ENCODE peak calls at places on chromosomes 13 and 19, in ten cellular contexts. B, Y, M, A, H, R, Q, P, T and N are unnamed samples.

GRCh38 chr19:45670670-45671453 is 2.8 kb downstream of the GIPR start:
- DNase-seq in T (peak), P (no peak), B (peak), H (no peak), R (peak), Q (no peak), A (peak), Y (peak), M (peak), N (peak)

GRCh38 chr19:20167020-20167644 is at the start of gene ZNF486:
- DNase-seq in Y (peak), M (peak), P (peak), B (peak), Q (peak), T (peak), H (peak), R (peak), A (peak), N (peak)

GRCh38 chr19:38429055-38429810 is 3.2 kb upstream of the RASGRP4 start:
- DNase-seq in R (peak), P (no peak), M (peak), B (no peak), T (peak), Q (no peak), A (no peak), Y (no peak), H (no peak), N (no peak)

GRCh38 chr13:101875717-101876393 is 423.4 kb downstream of the ITGBL1 start:
- DNase-seq in M (peak), R (no peak), P (peak), Y (no peak), Q (no peak), H (peak), A (peak), B (peak), T (no peak), N (peak)

GRCh38 chr19:16586477-16586871 is 14.3 kb upstream of the SLC35E1 start:
- DNase-seq in T (no peak), R (no peak), B (no peak), H (no peak), Y (no peak), P (no peak), M (no peak), A (no peak), Q (no peak), N (no peak)

GRCh38 chr13:50893211-50893852 is 16.3 kb upstream of the RNASEH2B start:
- DNase-seq in B (no peak), T (no peak), P (no peak), Y (no peak), M (peak), Q (no peak), R (no peak), H (no peak), A (peak), N (no peak)

GRCh38 chr13:46593403-46593802 is 40.4 kb downstream of the LRCH1 start:
- DNase-seq in Y (no peak), A (no peak), P (no peak), M (no peak), B (no peak), H (no peak), T (no peak), Q (no peak), R (peak), N (no peak)

GRCh38 chr19:17058236-17058635 is 17.0 kb downstream of the HAUS8 start:
- DNase-seq in P (no peak), B (no peak), H (no peak), T (peak), A (peak), Y (no peak), M (peak), R (no peak), Q (no peak), N (peak)

GRCh38 chr13:49627831-49628652 is at the start of gene ARL11:
- DNase-seq in Q (no peak), M (no peak), R (peak), T (no peak), P (peak), B (peak), A (no peak), Y (peak), H (no peak), N (peak)

GRCh38 chr13:107518292-107518691 is 697.0 kb downstream of the LIG4 start:
- DNase-seq in B (no peak), M (no peak), Y (no peak), A (peak), H (no peak), R (no peak), P (no peak), Q (no peak), T (peak), N (no peak)

GRCh38 chr19:7595466-7596133 is at the start of gene CAMSAP3:
- DNase-seq in A (no peak), P (no peak), M (no peak), B (peak), Y (peak), R (peak), T (peak), Q (no peak), H (no peak), N (peak)

GRCh38 chr13:100130092-100130491 is 41.2 kb downstream of the PCCA start:
- DNase-seq in M (no peak), A (no peak), T (no peak), P (no peak), Y (no peak), B (no peak), Q (no peak), R (no peak), H (no peak), N (peak)

GRCh38 chr13:50437252-50437651 is 406.2 kb downstream of the DLEU7 start:
- DNase-seq in M (no peak), Y (no peak), B (no peak), A (no peak), R (no peak), P (no peak), T (no peak), H (no peak), Q (no peak), N (no peak)

GRCh38 chr19:41447732-41448332 is 4.9 kb downstream of the ERICH4 start:
- DNase-seq in P (no peak), Q (no peak), Y (no peak), B (no peak), M (no peak), R (no peak), A (no peak), H (no peak), T (peak), N (no peak)

GRCh38 chr19:7799640-7800355 is 30.2 kb upstream of the EVI5L start:
- DNase-seq in B (peak), P (peak), T (peak), H (peak), A (peak), R (peak), M (peak), Q (peak), Y (peak), N (peak)

GRCh38 chr19:5586300-5587070 is 18.7 kb upstream of the TINCR start:
- DNase-seq in A (no peak), Y (no peak), B (no peak), Q (no peak), H (no peak), M (no peak), T (peak), P (no peak), R (no peak), N (no peak)

GRCh38 chr19:41701401-41702075 is 6.9 kb upstream of the CEACAM5 start:
- DNase-seq in Q (no peak), B (peak), H (no peak), P (no peak), R (peak), Y (peak), T (no peak), A (no peak), M (peak), N (no peak)

GRCh38 chr19:43901395-43902390 is 33.4 kb downstream of the ZNF45 start:
- DNase-seq in Q (no peak), T (peak), R (peak), Y (peak), B (peak), P (peak), H (peak), A (peak), M (peak), N (peak)

GRCh38 chr19:46426506-46427162 is 2.1 kb downstream of the PNMA8C start:
- DNase-seq in T (peak), B (peak), Q (no peak), Y (peak), H (no peak), P (peak), A (peak), M (peak), R (no peak), N (peak)

GRCh38 chr19:3404324-3405260 is 38.2 kb downstream of the NFIC start:
- DNase-seq in B (peak), M (peak), H (no peak), T (peak), Y (no peak), P (peak), R (no peak), A (peak), Q (no peak), N (no peak)

GRCh38 chr19:9061879-9062278 is 25.0 kb upstream of the OR1M1 start:
- DNase-seq in Q (no peak), T (no peak), P (no peak), H (no peak), M (no peak), B (no peak), A (no peak), Y (no peak), R (no peak), N (no peak)

GRCh38 chr13:97810152-97810551 is 143.3 kb upstream of the IPO5 start:
- DNase-seq in T (no peak), Q (no peak), R (no peak), A (peak), M (peak), H (no peak), P (peak), B (no peak), Y (no peak), N (no peak)

GRCh38 chr19:6767081-6767356 is 216 bp downstream of the SH2D3A start:
- DNase-seq in A (no peak), Y (no peak), B (no peak), H (no peak), T (peak), P (no peak), M (no peak), R (no peak), Q (no peak), N (peak)

GRCh38 chr13:61779456-61779855 is 363.8 kb upstream of the PCDH20 start:
- DNase-seq in A (no peak), H (no peak), M (no peak), B (no peak), R (no peak), Y (no peak), P (no peak), T (no peak), Q (no peak), N (peak)

GRCh38 chr19:12792853-12793289 is 1.6 kb downstream of the JUNB start:
- DNase-seq in H (no peak), T (peak), M (no peak), B (no peak), P (no peak), Q (no peak), Y (no peak), R (peak), A (no peak), N (no peak)

GRCh38 chr13:50797081-50797480 is 46.4 kb downstream of the DLEU7 start:
- DNase-seq in A (peak), B (no peak), R (no peak), H (no peak), M (no peak), P (no peak), T (no peak), Y (no peak), Q (no peak), N (no peak)

GRCh38 chr19:48006762-48007161 is 12.3 kb downstream of the ELSPBP1 start:
- DNase-seq in Q (no peak), M (peak), T (peak), B (no peak), R (no peak), A (peak), H (no peak), P (no peak), Y (peak), N (peak)

GRCh38 chr19:980133-980998 is 3.8 kb upstream of the WDR18 start:
- DNase-seq in P (no peak), H (no peak), M (no peak), Y (peak), B (peak), Q (no peak), A (peak), R (no peak), T (peak), N (peak)

GRCh38 chr13:41610426-41610825 is 153.1 kb downstream of the RGCC start:
- DNase-seq in M (peak), P (no peak), T (no peak), B (no peak), Q (no peak), H (no peak), Y (no peak), A (peak), R (no peak), N (no peak)

GRCh38 chr13:47457631-47458030 is 543.4 kb downstream of the SUCLA2 start:
- DNase-seq in B (no peak), M (no peak), R (no peak), Y (no peak), A (peak), Q (no peak), P (no peak), T (peak), H (no peak), N (no peak)

GRCh38 chr19:1063030-1063908 is 3.7 kb upstream of the ARHGAP45 start:
- DNase-seq in P (no peak), Q (no peak), M (peak), H (no peak), A (no peak), R (peak), B (no peak), T (no peak), Y (peak), N (peak)

GRCh38 chr13:95100525-95101121 is 200.6 kb downstream of the ABCC4 start:
- DNase-seq in P (no peak), A (peak), H (no peak), Q (no peak), M (peak), B (no peak), T (peak), R (no peak), Y (no peak), N (no peak)

GRCh38 chr19:38727868-38728660 is 16.2 kb downstream of the CAPN12 start:
- DNase-seq in B (no peak), H (no peak), M (no peak), R (no peak), Q (no peak), Y (no peak), P (no peak), T (peak), A (peak), N (peak)